ENCODE peak calls at places on chromosomes 16 and 17, in ten cellular contexts. One of them, this sample, is unnamed.

GRCh38 chr17:7436556-7437368 is 1.5 kb downstream of the TMEM102 start:
- DNase-seq in HFFc6: peak
- DNase-seq in activated effector memory CD4-positive, alpha-beta T cell treated with anti-CD3 and anti-CD28 coated beads, Interleukin-2, amount 50 U/mL, for 16 hours: peak
- DNase-seq in dermis blood vessel endothelial cell: peak
- DNase-seq in GM23248: peak
- DNase-seq in upper lobe of right lung: peak
- DNase-seq in NCI-H460: peak
- DNase-seq in CD4-positive, alpha-beta T cell: peak
- DNase-seq in breast epithelium: peak
- DNase-seq in NCI-H748 treated with DMSO at 0.1 percent for 48 hours: peak
- DNase-seq in this sample: peak

GRCh38 chr17:74414510-74414909 is 17.4 kb upstream of the GPRC5C start:
- DNase-seq in NCI-H748 treated with DMSO at 0.1 percent for 48 hours: no peak
- DNase-seq in upper lobe of right lung: no peak
- DNase-seq in dermis blood vessel endothelial cell: no peak
- DNase-seq in GM23248: no peak
- DNase-seq in CD4-positive, alpha-beta T cell: no peak
- DNase-seq in HFFc6: no peak
- DNase-seq in breast epithelium: no peak
- DNase-seq in NCI-H460: no peak
- DNase-seq in activated effector memory CD4-positive, alpha-beta T cell treated with anti-CD3 and anti-CD28 coated beads, Interleukin-2, amount 50 U/mL, for 16 hours: no peak
- DNase-seq in this sample: no peak

GRCh38 chr17:59001158-59001814 is 105.4 kb downstream of the TRIM37 start:
- DNase-seq in CD4-positive, alpha-beta T cell: peak
- DNase-seq in upper lobe of right lung: no peak
- DNase-seq in NCI-H748 treated with DMSO at 0.1 percent for 48 hours: no peak
- DNase-seq in dermis blood vessel endothelial cell: peak
- DNase-seq in breast epithelium: no peak
- DNase-seq in GM23248: peak
- DNase-seq in NCI-H460: no peak
- DNase-seq in HFFc6: peak
- DNase-seq in activated effector memory CD4-positive, alpha-beta T cell treated with anti-CD3 and anti-CD28 coated beads, Interleukin-2, amount 50 U/mL, for 16 hours: peak
- DNase-seq in this sample: peak

GRCh38 chr16:53784312-53784711 is 80.4 kb downstream of the FTO start:
- DNase-seq in NCI-H748 treated with DMSO at 0.1 percent for 48 hours: no peak
- DNase-seq in upper lobe of right lung: no peak
- DNase-seq in NCI-H460: no peak
- DNase-seq in HFFc6: no peak
- DNase-seq in CD4-positive, alpha-beta T cell: no peak
- DNase-seq in GM23248: no peak
- DNase-seq in breast epithelium: no peak
- DNase-seq in dermis blood vessel endothelial cell: no peak
- DNase-seq in activated effector memory CD4-positive, alpha-beta T cell treated with anti-CD3 and anti-CD28 coated beads, Interleukin-2, amount 50 U/mL, for 16 hours: no peak
- DNase-seq in this sample: no peak

GRCh38 chr16:79336437-79337229 is 263.9 kb downstream of the MAF start:
- DNase-seq in HFFc6: no peak
- DNase-seq in CD4-positive, alpha-beta T cell: no peak
- DNase-seq in NCI-H748 treated with DMSO at 0.1 percent for 48 hours: no peak
- DNase-seq in GM23248: no peak
- DNase-seq in dermis blood vessel endothelial cell: no peak
- DNase-seq in NCI-H460: no peak
- DNase-seq in breast epithelium: no peak
- DNase-seq in activated effector memory CD4-positive, alpha-beta T cell treated with anti-CD3 and anti-CD28 coated beads, Interleukin-2, amount 50 U/mL, for 16 hours: no peak
- DNase-seq in upper lobe of right lung: no peak
- DNase-seq in this sample: no peak

GRCh38 chr17:77914440-77915254 is 43.9 kb upstream of the TNRC6C start:
- DNase-seq in breast epithelium: no peak
- DNase-seq in dermis blood vessel endothelial cell: no peak
- DNase-seq in NCI-H748 treated with DMSO at 0.1 percent for 48 hours: peak
- DNase-seq in HFFc6: no peak
- DNase-seq in activated effector memory CD4-positive, alpha-beta T cell treated with anti-CD3 and anti-CD28 coated beads, Interleukin-2, amount 50 U/mL, for 16 hours: no peak
- DNase-seq in GM23248: no peak
- DNase-seq in NCI-H460: no peak
- DNase-seq in upper lobe of right lung: no peak
- DNase-seq in CD4-positive, alpha-beta T cell: no peak
- DNase-seq in this sample: no peak

GRCh38 chr16:23384878-23385277 is 68.1 kb downstream of the COG7 start:
- DNase-seq in CD4-positive, alpha-beta T cell: no peak
- DNase-seq in HFFc6: no peak
- DNase-seq in breast epithelium: no peak
- DNase-seq in NCI-H460: no peak
- DNase-seq in dermis blood vessel endothelial cell: no peak
- DNase-seq in upper lobe of right lung: no peak
- DNase-seq in GM23248: no peak
- DNase-seq in NCI-H748 treated with DMSO at 0.1 percent for 48 hours: no peak
- DNase-seq in activated effector memory CD4-positive, alpha-beta T cell treated with anti-CD3 and anti-CD28 coated beads, Interleukin-2, amount 50 U/mL, for 16 hours: no peak
- DNase-seq in this sample: no peak

GRCh38 chr17:27541326-27542023 is 85.2 kb downstream of the KSR1 start:
- DNase-seq in CD4-positive, alpha-beta T cell: no peak
- DNase-seq in HFFc6: no peak
- DNase-seq in dermis blood vessel endothelial cell: no peak
- DNase-seq in NCI-H748 treated with DMSO at 0.1 percent for 48 hours: no peak
- DNase-seq in activated effector memory CD4-positive, alpha-beta T cell treated with anti-CD3 and anti-CD28 coated beads, Interleukin-2, amount 50 U/mL, for 16 hours: no peak
- DNase-seq in breast epithelium: no peak
- DNase-seq in NCI-H460: no peak
- DNase-seq in GM23248: no peak
- DNase-seq in upper lobe of right lung: peak
- DNase-seq in this sample: no peak

GRCh38 chr17:76173474-76173873 is 32.4 kb upstream of the FOXJ1 start:
- DNase-seq in breast epithelium: no peak
- DNase-seq in GM23248: no peak
- DNase-seq in CD4-positive, alpha-beta T cell: no peak
- DNase-seq in NCI-H748 treated with DMSO at 0.1 percent for 48 hours: no peak
- DNase-seq in HFFc6: no peak
- DNase-seq in NCI-H460: no peak
- DNase-seq in upper lobe of right lung: no peak
- DNase-seq in activated effector memory CD4-positive, alpha-beta T cell treated with anti-CD3 and anti-CD28 coated beads, Interleukin-2, amount 50 U/mL, for 16 hours: no peak
- DNase-seq in dermis blood vessel endothelial cell: no peak
- DNase-seq in this sample: no peak

GRCh38 chr17:6643460-6644125 is 2.7 kb downstream of the TXNDC17 start:
- DNase-seq in activated effector memory CD4-positive, alpha-beta T cell treated with anti-CD3 and anti-CD28 coated beads, Interleukin-2, amount 50 U/mL, for 16 hours: no peak
- DNase-seq in breast epithelium: no peak
- DNase-seq in HFFc6: no peak
- DNase-seq in CD4-positive, alpha-beta T cell: no peak
- DNase-seq in upper lobe of right lung: no peak
- DNase-seq in NCI-H748 treated with DMSO at 0.1 percent for 48 hours: no peak
- DNase-seq in dermis blood vessel endothelial cell: no peak
- DNase-seq in GM23248: peak
- DNase-seq in NCI-H460: no peak
- DNase-seq in this sample: no peak

GRCh38 chr17:75572713-75573539 is 14.7 kb upstream of the MYO15B start:
- DNase-seq in GM23248: no peak
- DNase-seq in upper lobe of right lung: peak
- DNase-seq in breast epithelium: no peak
- DNase-seq in activated effector memory CD4-positive, alpha-beta T cell treated with anti-CD3 and anti-CD28 coated beads, Interleukin-2, amount 50 U/mL, for 16 hours: no peak
- DNase-seq in dermis blood vessel endothelial cell: no peak
- DNase-seq in NCI-H460: no peak
- DNase-seq in HFFc6: no peak
- DNase-seq in NCI-H748 treated with DMSO at 0.1 percent for 48 hours: no peak
- DNase-seq in CD4-positive, alpha-beta T cell: no peak
- DNase-seq in this sample: no peak

GRCh38 chr16:8655184-8655717 is 19.2 kb upstream of the ABAT start:
- DNase-seq in breast epithelium: no peak
- DNase-seq in HFFc6: no peak
- DNase-seq in GM23248: peak
- DNase-seq in NCI-H460: peak
- DNase-seq in NCI-H748 treated with DMSO at 0.1 percent for 48 hours: peak
- DNase-seq in activated effector memory CD4-positive, alpha-beta T cell treated with anti-CD3 and anti-CD28 coated beads, Interleukin-2, amount 50 U/mL, for 16 hours: no peak
- DNase-seq in dermis blood vessel endothelial cell: peak
- DNase-seq in CD4-positive, alpha-beta T cell: no peak
- DNase-seq in upper lobe of right lung: no peak
- DNase-seq in this sample: peak

GRCh38 chr17:6358131-6358530 is 76.8 kb downstream of the AIPL1 start:
- DNase-seq in dermis blood vessel endothelial cell: no peak
- DNase-seq in HFFc6: no peak
- DNase-seq in activated effector memory CD4-positive, alpha-beta T cell treated with anti-CD3 and anti-CD28 coated beads, Interleukin-2, amount 50 U/mL, for 16 hours: no peak
- DNase-seq in upper lobe of right lung: no peak
- DNase-seq in GM23248: no peak
- DNase-seq in NCI-H748 treated with DMSO at 0.1 percent for 48 hours: no peak
- DNase-seq in breast epithelium: no peak
- DNase-seq in CD4-positive, alpha-beta T cell: no peak
- DNase-seq in NCI-H460: no peak
- DNase-seq in this sample: no peak

GRCh38 chr17:66782866-66783265 is 52.1 kb upstream of the CACNG5 start:
- DNase-seq in HFFc6: no peak
- DNase-seq in activated effector memory CD4-positive, alpha-beta T cell treated with anti-CD3 and anti-CD28 coated beads, Interleukin-2, amount 50 U/mL, for 16 hours: no peak
- DNase-seq in dermis blood vessel endothelial cell: no peak
- DNase-seq in NCI-H460: no peak
- DNase-seq in NCI-H748 treated with DMSO at 0.1 percent for 48 hours: no peak
- DNase-seq in breast epithelium: no peak
- DNase-seq in upper lobe of right lung: no peak
- DNase-seq in GM23248: no peak
- DNase-seq in CD4-positive, alpha-beta T cell: no peak
- DNase-seq in this sample: no peak

GRCh38 chr17:48068491-48068961 is 20.4 kb downstream of the NFE2L1 start:
- DNase-seq in dermis blood vessel endothelial cell: peak
- DNase-seq in breast epithelium: no peak
- DNase-seq in CD4-positive, alpha-beta T cell: no peak
- DNase-seq in NCI-H460: no peak
- DNase-seq in NCI-H748 treated with DMSO at 0.1 percent for 48 hours: no peak
- DNase-seq in HFFc6: peak
- DNase-seq in GM23248: peak
- DNase-seq in activated effector memory CD4-positive, alpha-beta T cell treated with anti-CD3 and anti-CD28 coated beads, Interleukin-2, amount 50 U/mL, for 16 hours: no peak
- DNase-seq in upper lobe of right lung: no peak
- DNase-seq in this sample: no peak

GRCh38 chr17:49546546-49547535 is 28.8 kb upstream of the NXPH3 start:
- DNase-seq in NCI-H460: no peak
- DNase-seq in GM23248: no peak
- DNase-seq in activated effector memory CD4-positive, alpha-beta T cell treated with anti-CD3 and anti-CD28 coated beads, Interleukin-2, amount 50 U/mL, for 16 hours: no peak
- DNase-seq in upper lobe of right lung: no peak
- DNase-seq in NCI-H748 treated with DMSO at 0.1 percent for 48 hours: no peak
- DNase-seq in breast epithelium: no peak
- DNase-seq in dermis blood vessel endothelial cell: no peak
- DNase-seq in HFFc6: no peak
- DNase-seq in CD4-positive, alpha-beta T cell: no peak
- DNase-seq in this sample: no peak

GRCh38 chr16:88809676-88810165 is 2.0 kb downstream of the APRT start:
- DNase-seq in breast epithelium: no peak
- DNase-seq in HFFc6: no peak
- DNase-seq in NCI-H748 treated with DMSO at 0.1 percent for 48 hours: no peak
- DNase-seq in GM23248: no peak
- DNase-seq in NCI-H460: no peak
- DNase-seq in CD4-positive, alpha-beta T cell: no peak
- DNase-seq in activated effector memory CD4-positive, alpha-beta T cell treated with anti-CD3 and anti-CD28 coated beads, Interleukin-2, amount 50 U/mL, for 16 hours: no peak
- DNase-seq in upper lobe of right lung: peak
- DNase-seq in dermis blood vessel endothelial cell: no peak
- DNase-seq in this sample: no peak

GRCh38 chr16:65314246-65315003 is 192.6 kb upstream of the CDH11 start:
- DNase-seq in GM23248: peak
- DNase-seq in activated effector memory CD4-positive, alpha-beta T cell treated with anti-CD3 and anti-CD28 coated beads, Interleukin-2, amount 50 U/mL, for 16 hours: no peak
- DNase-seq in NCI-H460: no peak
- DNase-seq in CD4-positive, alpha-beta T cell: no peak
- DNase-seq in NCI-H748 treated with DMSO at 0.1 percent for 48 hours: no peak
- DNase-seq in HFFc6: peak
- DNase-seq in breast epithelium: no peak
- DNase-seq in upper lobe of right lung: no peak
- DNase-seq in dermis blood vessel endothelial cell: no peak
- DNase-seq in this sample: peak

GRCh38 chr16:47625115-47625567 is 164.0 kb downstream of the PHKB start:
- DNase-seq in NCI-H748 treated with DMSO at 0.1 percent for 48 hours: no peak
- DNase-seq in dermis blood vessel endothelial cell: no peak
- DNase-seq in NCI-H460: no peak
- DNase-seq in GM23248: no peak
- DNase-seq in activated effector memory CD4-positive, alpha-beta T cell treated with anti-CD3 and anti-CD28 coated beads, Interleukin-2, amount 50 U/mL, for 16 hours: no peak
- DNase-seq in upper lobe of right lung: no peak
- DNase-seq in HFFc6: no peak
- DNase-seq in breast epithelium: no peak
- DNase-seq in CD4-positive, alpha-beta T cell: no peak
- DNase-seq in this sample: no peak

GRCh38 chr17:64236827-64237403 is 26.1 kb downstream of the TEX2 start:
- DNase-seq in activated effector memory CD4-positive, alpha-beta T cell treated with anti-CD3 and anti-CD28 coated beads, Interleukin-2, amount 50 U/mL, for 16 hours: no peak
- DNase-seq in CD4-positive, alpha-beta T cell: no peak
- DNase-seq in upper lobe of right lung: no peak
- DNase-seq in NCI-H748 treated with DMSO at 0.1 percent for 48 hours: no peak
- DNase-seq in GM23248: no peak
- DNase-seq in dermis blood vessel endothelial cell: peak
- DNase-seq in NCI-H460: no peak
- DNase-seq in HFFc6: no peak
- DNase-seq in breast epithelium: no peak
- DNase-seq in this sample: no peak

GRCh38 chr17:72715906-72716572 is 376.4 kb downstream of the SLC39A11 start:
- DNase-seq in NCI-H460: no peak
- DNase-seq in GM23248: peak
- DNase-seq in HFFc6: peak
- DNase-seq in upper lobe of right lung: no peak
- DNase-seq in breast epithelium: no peak
- DNase-seq in dermis blood vessel endothelial cell: peak
- DNase-seq in activated effector memory CD4-positive, alpha-beta T cell treated with anti-CD3 and anti-CD28 coated beads, Interleukin-2, amount 50 U/mL, for 16 hours: no peak
- DNase-seq in CD4-positive, alpha-beta T cell: no peak
- DNase-seq in NCI-H748 treated with DMSO at 0.1 percent for 48 hours: no peak
- DNase-seq in this sample: peak

GRCh38 chr17:7311110-7311698 is 3.8 kb downstream of the EIF5A start:
- DNase-seq in dermis blood vessel endothelial cell: no peak
- DNase-seq in activated effector memory CD4-positive, alpha-beta T cell treated with anti-CD3 and anti-CD28 coated beads, Interleukin-2, amount 50 U/mL, for 16 hours: no peak
- DNase-seq in breast epithelium: no peak
- DNase-seq in NCI-H748 treated with DMSO at 0.1 percent for 48 hours: no peak
- DNase-seq in GM23248: no peak
- DNase-seq in NCI-H460: no peak
- DNase-seq in upper lobe of right lung: no peak
- DNase-seq in HFFc6: no peak
- DNase-seq in CD4-positive, alpha-beta T cell: no peak
- DNase-seq in this sample: no peak

GRCh38 chr16:22887445-22887844 is 73.5 kb downstream of the HS3ST2 start:
- DNase-seq in dermis blood vessel endothelial cell: no peak
- DNase-seq in CD4-positive, alpha-beta T cell: no peak
- DNase-seq in upper lobe of right lung: no peak
- DNase-seq in activated effector memory CD4-positive, alpha-beta T cell treated with anti-CD3 and anti-CD28 coated beads, Interleukin-2, amount 50 U/mL, for 16 hours: no peak
- DNase-seq in breast epithelium: no peak
- DNase-seq in HFFc6: no peak
- DNase-seq in GM23248: no peak
- DNase-seq in NCI-H460: no peak
- DNase-seq in NCI-H748 treated with DMSO at 0.1 percent for 48 hours: no peak
- DNase-seq in this sample: no peak

GRCh38 chr17:80847506-80848230 is 144.0 kb upstream of the CHMP6 start:
- DNase-seq in NCI-H748 treated with DMSO at 0.1 percent for 48 hours: no peak
- DNase-seq in dermis blood vessel endothelial cell: no peak
- DNase-seq in upper lobe of right lung: peak
- DNase-seq in GM23248: no peak
- DNase-seq in activated effector memory CD4-positive, alpha-beta T cell treated with anti-CD3 and anti-CD28 coated beads, Interleukin-2, amount 50 U/mL, for 16 hours: peak
- DNase-seq in HFFc6: no peak
- DNase-seq in NCI-H460: no peak
- DNase-seq in breast epithelium: no peak
- DNase-seq in CD4-positive, alpha-beta T cell: peak
- DNase-seq in this sample: no peak

GRCh38 chr16:85275533-85276249 is 163.4 kb upstream of the CIBAR2 start:
- DNase-seq in CD4-positive, alpha-beta T cell: peak
- DNase-seq in GM23248: peak
- DNase-seq in dermis blood vessel endothelial cell: peak
- DNase-seq in NCI-H748 treated with DMSO at 0.1 percent for 48 hours: peak
- DNase-seq in activated effector memory CD4-positive, alpha-beta T cell treated with anti-CD3 and anti-CD28 coated beads, Interleukin-2, amount 50 U/mL, for 16 hours: peak
- DNase-seq in NCI-H460: peak
- DNase-seq in breast epithelium: peak
- DNase-seq in HFFc6: peak
- DNase-seq in upper lobe of right lung: peak
- DNase-seq in this sample: peak